ENCODE peak calls at places on chromosomes 4 and X, in nine cellular contexts. J, G, K, D, O, B, A, S and I are unnamed samples.

GRCh38 chr4:123746981-123747380 is 350.4 kb downstream of the SPRY1 start:
- DNase-seq in J (no peak), G (no peak), K (no peak), D (no peak), O (no peak), B (no peak), A (no peak), S (peak), I (no peak)

GRCh38 chrX:47112316-47112954 is 32.1 kb downstream of the NDUFB11 start:
- DNase-seq in J (peak), G (no peak), K (no peak), D (no peak), O (peak), B (no peak), A (no peak), S (peak), I (no peak)

GRCh38 chrX:39983715-39984114 is 114.0 kb downstream of the BCOR start:
- DNase-seq in J (no peak), G (peak), K (no peak), D (no peak), O (no peak), B (no peak), A (no peak), S (peak), I (no peak)

GRCh38 chr4:120718979-120719566 is 203.5 kb downstream of the PRDM5 start:
- DNase-seq in J (no peak), G (peak), K (no peak), D (no peak), O (no peak), B (no peak), A (peak), S (peak), I (no peak)

GRCh38 chr4:39043697-39044363 is 11.6 kb upstream of the TMEM156 start:
- DNase-seq in J (no peak), G (no peak), K (no peak), D (no peak), O (no peak), B (no peak), A (no peak), S (no peak), I (no peak)

GRCh38 chrX:45699158-45699557 is 498.5 kb upstream of the DIPK2B start:
- DNase-seq in J (no peak), G (no peak), K (no peak), D (no peak), O (no peak), B (no peak), A (no peak), S (peak), I (no peak)

GRCh38 chr4:144868309-144868708 is 222.4 kb downstream of the HHIP start:
- DNase-seq in J (no peak), G (no peak), K (no peak), D (no peak), O (no peak), B (no peak), A (no peak), S (no peak), I (no peak)

GRCh38 chr4:26574563-26574962 is 9.3 kb upstream of the TBC1D19 start:
- DNase-seq in J (no peak), G (no peak), K (no peak), D (no peak), O (no peak), B (no peak), A (no peak), S (no peak), I (no peak)

GRCh38 chr4:43330288-43330687 is 437.8 kb downstream of the GRXCR1 start:
- DNase-seq in J (no peak), G (no peak), K (no peak), D (no peak), O (no peak), B (peak), A (no peak), S (peak), I (no peak)

GRCh38 chrX:37986893-37987292 is 19.5 kb upstream of the SYTL5 start:
- DNase-seq in J (no peak), G (peak), K (no peak), D (no peak), O (no peak), B (no peak), A (no peak), S (peak), I (no peak)

GRCh38 chr4:47731182-47731581 is 106.7 kb downstream of the CORIN start:
- DNase-seq in J (no peak), G (no peak), K (no peak), D (no peak), O (no peak), B (no peak), A (no peak), S (no peak), I (no peak)

GRCh38 chrX:31962256-31962655 is 890.4 kb upstream of the FTHL17 start:
- DNase-seq in J (no peak), G (no peak), K (no peak), D (no peak), O (no peak), B (no peak), A (no peak), S (no peak), I (no peak)

GRCh38 chr4:16609170-16609758 is 289.2 kb downstream of the LDB2 start:
- DNase-seq in J (no peak), G (no peak), K (no peak), D (no peak), O (no peak), B (no peak), A (no peak), S (no peak), I (no peak)

DNA sequence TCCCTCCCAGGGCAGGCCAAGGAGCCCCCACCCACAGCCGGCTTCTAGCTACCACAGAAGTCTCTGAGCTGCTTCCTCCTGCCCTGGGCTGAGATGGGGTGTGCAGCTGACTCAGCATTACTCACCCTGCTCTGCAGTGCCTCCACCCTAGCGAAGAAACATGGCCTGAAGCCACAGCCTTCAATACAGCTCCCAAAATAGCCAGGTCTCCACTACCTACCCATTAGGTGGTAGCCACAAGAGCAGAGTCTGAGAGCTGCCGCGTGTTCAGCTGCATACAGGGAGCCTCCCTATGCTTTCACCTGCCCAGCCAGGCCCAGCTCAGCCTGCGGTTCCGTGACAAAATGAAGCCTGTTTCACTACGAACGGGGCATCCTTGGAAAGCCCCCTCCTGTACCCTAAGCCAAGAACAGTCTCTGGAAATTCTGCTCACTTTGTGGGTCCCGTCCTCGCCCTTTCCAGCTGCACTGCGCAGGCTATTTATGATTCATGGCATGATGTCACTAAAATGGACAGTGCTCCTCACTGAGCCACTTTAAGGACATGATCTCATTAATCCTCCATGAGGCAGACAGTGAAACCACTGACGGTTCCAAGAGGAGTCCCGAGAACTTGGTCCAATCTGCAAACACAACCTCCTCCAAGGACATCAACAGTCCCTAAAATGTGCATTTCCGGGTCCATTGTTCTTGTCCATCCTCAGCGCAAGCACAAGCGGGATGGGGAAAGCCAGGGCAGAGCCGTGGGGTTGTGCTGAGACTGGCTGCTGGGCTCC is 20.2 kb downstream of the WDR1 start:
- DNase-seq in J (no peak), G (peak), K (no peak), D (peak), O (peak), B (peak), A (peak), S (peak), I (peak)
- H3K4me3 ChIP-seq in J (no peak), G (no peak), K (no peak), D (no peak), O (no peak), B (no peak), A (no peak), S (peak), I (no peak)

GRCh38 chrX:107429090-107429489 is 20.4 kb upstream of the FRMPD3 start:
- DNase-seq in J (peak), G (no peak), K (no peak), D (no peak), O (peak), B (no peak), A (no peak), S (peak), I (no peak)
- TF ChIP-seq CTCF in J (peak), G (no peak), K (no peak), D (no peak), O (peak), B (peak), A (peak), S (peak), I (peak)

GRCh38 chr4:13605330-13605729 is 22.2 kb downstream of the BOD1L1 start:
- DNase-seq in J (no peak), G (no peak), K (no peak), D (no peak), O (no peak), B (no peak), A (no peak), S (no peak), I (no peak)

GRCh38 chr4:13601060-13601459 is 26.5 kb downstream of the BOD1L1 start:
- DNase-seq in J (no peak), G (no peak), K (no peak), D (no peak), O (no peak), B (no peak), A (no peak), S (no peak), I (no peak)

GRCh38 chr4:13597604-13598003 is 29.9 kb downstream of the BOD1L1 start:
- DNase-seq in J (no peak), G (no peak), K (no peak), D (no peak), O (no peak), B (no peak), A (no peak), S (no peak), I (peak)

GRCh38 chr4:13599159-13599558 is 28.4 kb downstream of the BOD1L1 start:
- DNase-seq in J (no peak), G (no peak), K (no peak), D (no peak), O (no peak), B (no peak), A (no peak), S (no peak), I (no peak)

GRCh38 chr4:13601848-13602247 is 25.7 kb downstream of the BOD1L1 start:
- DNase-seq in J (no peak), G (no peak), K (no peak), D (no peak), O (no peak), B (no peak), A (no peak), S (no peak), I (no peak)
- H3K4me3 ChIP-seq in J (no peak), G (no peak), K (no peak), D (no peak), O (no peak), B (no peak), A (no peak), S (no peak), I (no peak)

DNA sequence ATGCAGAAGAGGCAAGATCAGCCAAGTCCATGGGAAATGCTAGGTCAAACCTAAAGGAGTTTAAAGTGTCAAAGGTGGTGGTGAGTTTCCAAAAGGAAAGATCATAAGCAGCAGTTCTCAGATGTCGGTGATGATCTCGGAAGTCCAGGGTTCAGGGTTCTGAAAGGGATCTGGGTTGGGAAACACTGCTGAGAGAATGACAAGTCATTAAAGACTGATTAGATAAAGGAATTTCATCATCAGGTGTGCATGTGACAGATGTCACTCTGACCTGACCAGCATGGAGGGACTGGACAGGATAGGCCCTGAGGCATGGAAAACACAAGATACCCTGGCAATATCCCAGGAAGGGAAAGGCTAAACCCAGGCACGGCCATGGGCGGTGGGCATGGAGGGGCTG is 195.7 kb upstream of the TBL1X start:
- DNase-seq in J (no peak), G (no peak), K (no peak), D (no peak), O (no peak), B (no peak), A (no peak), S (no peak), I (no peak)
- TF ChIP-seq CTCF in J (no peak), G (no peak), K (no peak), D (no peak), O (no peak), B (no peak), A (no peak), S (no peak), I (no peak)

GRCh38 chrX:129653985-129654651 is 638 bp downstream of the APLN start:
- DNase-seq in J (no peak), G (no peak), K (no peak), D (no peak), O (peak), B (no peak), A (no peak), S (no peak), I (no peak)
- H3K4me3 ChIP-seq in J (peak), G (peak), K (peak), D (peak), O (no peak), B (peak), A (peak), S (peak), I (peak)

GRCh38 chrX:112368371-112368770 is 285.8 kb upstream of the TRPC5 start:
- DNase-seq in J (no peak), G (no peak), K (no peak), D (no peak), O (no peak), B (no peak), A (no peak), S (no peak), I (no peak)
- TF ChIP-seq CTCF in J (no peak), G (peak), K (no peak), D (no peak), O (no peak), B (no peak), A (peak), S (no peak), I (no peak)